ENCODE peak calls at places on chromosomes 4 and X, in six cellular contexts. D is NCI-H2081 treated with DMSO at 0.1 percent for 48 hours; V is PC-3; N is astrocyte of the spinal cord; E is activated CD4-positive, alpha-beta T cell treated with anti-CD3 and anti-CD28 coated beads, Interleukin-2, amount 10 ng/mL, durations not matched to agents 24 days and 14 days; Y is fibroblast of mammary gland. B is an unnamed sample.

GRCh38 chr4:9898596-9899345 is 117.3 kb downstream of the DRD5 start:
- DNase-seq in D (no peak), V (peak; percentile 35), N (no peak), E (no peak), Y (peak; percentile 13), B (no peak)

GRCh38 chrX:141439651-141440050 is 144.9 kb downstream of the SPANXA1 start:
- DNase-seq in D (no peak), V (no peak), N (no peak), E (no peak), Y (peak; percentile 10), B (no peak)

GRCh38 chrX:151082077-151082948 is 94.1 kb upstream of the GPR50 start:
- DNase-seq in D (no peak), V (peak; percentile 66), N (peak; percentile 56), E (peak; percentile 86), Y (peak; percentile 34), B (peak; percentile 18)

GRCh38 chrX:19343462-19344206 is at the start of gene PDHA1:
- DNase-seq in D (peak; percentile 86), V (peak; percentile 95), N (peak; percentile 92), E (peak; percentile 97), Y (peak; percentile 87), B (peak; percentile 89)

GRCh38 chrX:74133156-74133796 is 170.7 kb upstream of the ZCCHC13 start:
- DNase-seq in D (peak; percentile 17), V (peak; percentile 76), N (peak; percentile 77), E (peak; percentile 73), Y (peak; percentile 75), B (peak; percentile 52)

GRCh38 chrX:46554942-46555341 is 9.7 kb upstream of the ZNF674 start:
- DNase-seq in D (no peak), V (peak; percentile 63), N (peak; percentile 31), E (no peak), Y (peak; percentile 60), B (no peak)

GRCh38 chrX:13381514-13381913 is 61.7 kb upstream of the ATXN3L start:
- DNase-seq in D (no peak), V (no peak), N (no peak), E (no peak), Y (no peak), B (no peak)

GRCh38 chrX:130523460-130524394 is 121.9 kb downstream of the RBMX2 start:
- DNase-seq in D (no peak), V (peak; percentile 16), N (peak; percentile 11), E (no peak), Y (peak; percentile 11), B (peak; percentile 7)

GRCh38 chr4:157898836-157899605 is 273.8 kb downstream of the GASK1B start:
- DNase-seq in D (no peak), V (no peak), N (peak; percentile 58), E (no peak), Y (peak; percentile 18), B (peak; percentile 8)

GRCh38 chr4:1752284-1753041 is 31.1 kb downstream of the TACC3 start:
- DNase-seq in D (no peak), V (no peak), N (no peak), E (peak; percentile 86), Y (peak; percentile 6), B (no peak)

GRCh38 chr4:5267418-5267817 is 216.1 kb downstream of the STK32B start:
- DNase-seq in D (no peak), V (peak; percentile 10), N (no peak), E (no peak), Y (peak; percentile 9), B (no peak)

GRCh38 chrX:120365320-120365719 is 3.4 kb downstream of the ATP1B4 start:
- DNase-seq in D (no peak), V (peak; percentile 46), N (no peak), E (peak; percentile 81), Y (peak; percentile 14), B (peak; percentile 6)

GRCh38 chrX:8304668-8305067 is 133.6 kb upstream of the VCX2 start:
- DNase-seq in D (no peak), V (no peak), N (no peak), E (no peak), Y (peak; percentile 40), B (no peak)

GRCh38 chrX:131081772-131082755 is 23.9 kb downstream of the ARHGAP36 start:
- DNase-seq in D (no peak), V (no peak), N (no peak), E (no peak), Y (no peak), B (no peak)

GRCh38 chrX:78118628-78119027 is 14.6 kb downstream of the PGK1 start:
- DNase-seq in D (no peak), V (no peak), N (no peak), E (no peak), Y (no peak), B (no peak)

GRCh38 chr4:75340561-75340960 is 173.6 kb downstream of the RCHY1 start:
- DNase-seq in D (no peak), V (no peak), N (no peak), E (no peak), Y (no peak), B (no peak)

GRCh38 chr4:152628128-152628527 is 51.7 kb downstream of the TMEM154 start:
- DNase-seq in D (no peak), V (no peak), N (no peak), E (no peak), Y (peak; percentile 90), B (no peak)

GRCh38 chrX:154734101-154734781 is 16.6 kb downstream of the GAB3 start:
- DNase-seq in D (no peak), V (peak; percentile 43), N (peak; percentile 64), E (peak; percentile 80), Y (peak; percentile 86), B (no peak)

GRCh38 chrX:139642241-139642927 is 65.6 kb downstream of the MCF2 start:
- DNase-seq in D (no peak), V (no peak), N (peak; percentile 14), E (no peak), Y (peak; percentile 18), B (no peak)

GRCh38 chrX:39491548-39492297 is 606.0 kb downstream of the BCOR start:
- DNase-seq in D (no peak), V (no peak), N (no peak), E (peak; percentile 82), Y (no peak), B (no peak)

GRCh38 chrX:17442898-17443297 is 67.9 kb downstream of the NHS start:
- DNase-seq in D (no peak), V (peak; percentile 21), N (peak; percentile 33), E (no peak), Y (peak; percentile 70), B (no peak)

GRCh38 chrX:13569479-13570244 is at the start of gene EGFL6:
- DNase-seq in D (no peak), V (no peak), N (no peak), E (peak; percentile 60), Y (no peak), B (no peak)

GRCh38 chr4:25144870-25145481 is 15.3 kb downstream of the SEPSECS start:
- DNase-seq in D (no peak), V (peak; percentile 61), N (peak; percentile 43), E (peak; percentile 53), Y (peak; percentile 53), B (peak; percentile 19)

B was measured in H4.